ENCODE peak calls at places on chromosome 21, in four cellular contexts. P, G, F and K are unnamed samples.

GRCh38 chr21:32733356-32733755 is 5.5 kb upstream of the SYNJ1 start:
- DNase-seq in P (no peak), G (no peak), F (no peak), K (no peak)

GRCh38 chr21:23811802-23812201 is 1795.5 kb downstream of the MRPL39 start:
- DNase-seq in P (no peak), G (no peak), F (no peak), K (no peak)

GRCh38 chr21:32386195-32386870 is 6.5 kb downstream of the URB1 start:
- DNase-seq in P (peak), G (no peak), F (no peak), K (no peak)

GRCh38 chr21:30057108-30057507 is 109.5 kb downstream of the CLDN17 start:
- DNase-seq in P (no peak), G (no peak), F (no peak), K (no peak)

GRCh38 chr21:36791695-36792451 is 93.0 kb downstream of the SIM2 start:
- DNase-seq in P (no peak), G (no peak), F (no peak), K (no peak)

GRCh38 chr21:34989337-34990151 is 59.6 kb downstream of the RUNX1 start:
- DNase-seq in P (no peak), G (no peak), F (no peak), K (no peak)

GRCh38 chr21:26743524-26743923 is 101.7 kb downstream of the ADAMTS1 start:
- DNase-seq in P (no peak), G (no peak), F (no peak), K (no peak)

GRCh38 chr21:29585462-29585861 is 286.7 kb downstream of the BACH1 start:
- DNase-seq in P (no peak), G (no peak), F (no peak), K (no peak)

GRCh38 chr21:24420694-24421093 is 1186.6 kb downstream of the MRPL39 start:
- DNase-seq in P (no peak), G (no peak), F (no peak), K (no peak)

GRCh38 chr21:15682182-15682895 is 47.4 kb upstream of the USP25 start:
- DNase-seq in P (no peak), G (no peak), F (no peak), K (no peak)

GRCh38 chr21:35077975-35078374 is 28.9 kb upstream of the RUNX1 start:
- DNase-seq in P (no peak), G (no peak), F (no peak), K (no peak)

GRCh38 chr21:20451051-20451450 is 547.2 kb upstream of the NCAM2 start:
- DNase-seq in P (no peak), G (no peak), F (no peak), K (no peak)

GRCh38 chr21:33266050-33266783 is at the start of gene IL10RB:
- DNase-seq in P (peak), G (peak), F (peak), K (peak)

GRCh38 chr21:33657124-33657842 is 15.0 kb downstream of the ITSN1 start:
- DNase-seq in P (no peak), G (no peak), F (no peak), K (no peak)

GRCh38 chr21:43267391-43268085 is 98.7 kb downstream of the CRYAA start:
- DNase-seq in P (no peak), G (no peak), F (no peak), K (no peak)

GRCh38 chr21:17250651-17251294 is 262.1 kb upstream of the CXADR start:
- DNase-seq in P (no peak), G (no peak), F (no peak), K (no peak)
- TF ChIP-seq EP300 in P (no peak), G (no peak), F (no peak), K (no peak)

DNA sequence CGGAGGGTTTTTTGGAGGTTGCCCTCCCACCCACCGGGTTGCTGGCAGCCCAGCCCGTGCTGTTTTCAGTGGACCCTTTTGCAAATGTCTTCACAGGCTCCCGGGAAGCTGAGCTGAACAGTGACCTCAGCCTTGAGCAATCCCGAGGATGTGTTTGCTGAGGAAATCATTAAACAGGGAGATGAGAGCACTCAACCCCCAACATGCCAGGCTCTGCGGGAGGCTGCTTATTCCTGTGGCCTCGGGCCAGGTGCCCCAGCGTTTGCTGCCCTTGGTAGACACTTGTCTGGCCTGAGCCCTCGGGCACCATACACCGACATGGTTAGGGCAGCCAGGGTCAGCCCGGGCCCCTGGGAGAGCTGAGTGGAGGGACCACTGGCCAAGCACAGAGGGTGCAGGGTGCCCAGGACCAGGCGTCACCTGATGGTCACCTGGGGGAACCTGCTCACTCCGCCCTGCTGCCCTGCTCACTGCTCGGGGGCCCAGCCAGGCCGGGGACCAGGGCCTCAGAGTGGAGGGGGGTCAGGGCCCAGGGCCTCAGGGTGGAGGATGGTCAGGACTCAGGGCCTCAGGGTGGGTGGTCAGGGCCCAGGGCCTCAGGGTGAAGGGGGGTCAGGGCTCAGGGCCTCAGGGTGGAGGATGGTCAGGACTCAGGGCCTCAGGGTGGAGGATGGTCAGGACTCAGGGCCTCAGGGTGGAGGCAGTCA is 42.5 kb upstream of the POFUT2 start:
- DNase-seq in P (no peak), G (peak), F (no peak), K (peak)
- TF ChIP-seq POLR2A in P (no peak), G (no peak), F (no peak), K (no peak)

GRCh38 chr21:41709166-41709565 is 57.7 kb downstream of the RIPK4 start:
- DNase-seq in P (no peak), G (no peak), F (no peak), K (no peak)

GRCh38 chr21:41707231-41707988 is 59.4 kb downstream of the RIPK4 start:
- DNase-seq in P (no peak), G (no peak), F (no peak), K (no peak)

GRCh38 chr21:41705546-41706262 is 61.1 kb downstream of the RIPK4 start:
- DNase-seq in P (no peak), G (no peak), F (no peak), K (no peak)

GRCh38 chr21:41706263-41706639 is 60.6 kb downstream of the RIPK4 start:
- DNase-seq in P (no peak), G (no peak), F (no peak), K (no peak)

GRCh38 chr21:41706678-41707077 is 60.2 kb downstream of the RIPK4 start:
- DNase-seq in P (no peak), G (no peak), F (no peak), K (no peak)
- TF ChIP-seq EP300 in P (no peak), G (no peak), F (no peak), K (no peak)

GRCh38 chr21:45981154-45981606 is 390 bp upstream of the COL6A1 start:
- DNase-seq in P (peak), G (peak), F (peak), K (peak)
- TF ChIP-seq POLR2A in P (no peak), G (peak), F (peak), K (peak)

DNA sequence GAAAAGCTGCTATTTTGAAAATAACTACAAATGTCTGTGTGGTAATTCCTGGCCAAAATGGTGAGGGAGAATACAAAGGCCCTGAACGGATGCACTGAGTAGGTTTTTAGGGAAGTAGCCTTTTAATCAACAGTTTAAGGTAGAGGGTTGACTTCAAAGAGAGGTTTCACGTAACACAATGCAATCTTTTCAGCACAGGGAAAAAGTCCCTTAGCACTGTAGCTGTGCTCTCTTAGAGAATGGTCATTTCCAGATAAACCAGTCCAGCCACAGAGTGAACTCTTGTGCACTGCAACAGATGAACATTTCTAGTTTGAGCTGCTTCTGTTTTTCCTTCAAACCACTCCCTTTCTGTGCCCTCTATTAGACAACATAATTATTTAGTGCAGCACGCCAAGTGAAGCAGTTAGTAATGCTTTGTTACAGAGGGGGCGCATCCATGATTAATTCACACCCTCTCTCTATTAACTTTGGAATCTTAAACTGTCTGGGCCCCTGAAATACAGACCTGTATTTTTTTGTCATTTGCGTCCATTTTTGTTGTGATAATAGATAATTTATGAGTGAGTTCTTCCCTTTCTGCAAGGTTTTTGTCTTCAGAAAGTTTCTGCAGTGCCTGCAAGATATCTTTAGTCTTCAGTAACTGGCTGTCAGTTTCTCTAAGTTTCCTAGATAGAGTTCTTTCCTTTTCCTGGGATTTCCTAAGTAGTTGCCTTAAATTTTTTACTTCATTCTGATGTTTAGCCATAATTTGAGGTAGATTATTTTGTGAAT is 22.9 kb downstream of the LCA5L start:
- DNase-seq in P (no peak), G (no peak), F (no peak), K (no peak)
- TF ChIP-seq EP300 in P (no peak), G (no peak), F (no peak), K (no peak)

GRCh38 chr21:14545906-14546480 is at the start of gene SAMSN1:
- DNase-seq in P (peak), G (no peak), F (no peak), K (peak)
- TF ChIP-seq POLR2A in P (no peak), G (no peak), F (peak), K (peak)

GRCh38 chr21:44471996-44472395 is 16.7 kb downstream of the LRRC3 start:
- DNase-seq in P (no peak), G (no peak), F (no peak), K (no peak)
- TF ChIP-seq EP300 in P (no peak), G (no peak), F (no peak), K (no peak)

GRCh38 chr21:38814126-38815059 is 8.7 kb downstream of the ETS2 start:
- DNase-seq in P (no peak), G (no peak), F (no peak), K (no peak)

GRCh38 chr21:38816400-38816973 is 10.8 kb downstream of the ETS2 start:
- DNase-seq in P (no peak), G (no peak), F (no peak), K (no peak)

GRCh38 chr21:38813554-38813953 is 7.8 kb downstream of the ETS2 start:
- DNase-seq in P (no peak), G (no peak), F (no peak), K (no peak)

GRCh38 chr21:38813143-38813542 is 7.4 kb downstream of the ETS2 start:
- DNase-seq in P (no peak), G (no peak), F (no peak), K (no peak)

DNA sequence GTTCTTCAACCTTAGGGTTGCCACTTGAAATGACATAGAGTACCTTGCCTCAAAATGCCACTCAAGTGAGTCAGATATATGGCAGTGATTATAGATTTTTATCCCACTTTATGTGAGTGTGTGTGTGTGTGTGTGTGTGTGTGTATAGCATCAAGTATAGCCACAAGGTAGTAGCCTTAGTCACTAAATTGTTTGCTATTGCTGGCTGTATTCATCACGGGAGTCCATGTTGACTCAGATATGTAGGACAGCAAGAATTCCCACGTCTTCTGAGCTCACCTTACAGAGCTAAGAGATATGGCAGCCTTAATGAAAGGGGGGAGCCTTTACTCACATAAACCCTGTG is 9.3 kb downstream of the ETS2 start:
- DNase-seq in P (no peak), G (no peak), F (no peak), K (no peak)
- TF ChIP-seq POLR2A in P (no peak), G (no peak), F (no peak), K (no peak)

GRCh38 chr21:40454057-40454456 is 392.9 kb downstream of the DSCAM start:
- DNase-seq in P (no peak), G (no peak), F (no peak), K (no peak)

GRCh38 chr21:40457741-40458140 is 389.2 kb downstream of the DSCAM start:
- DNase-seq in P (no peak), G (no peak), F (no peak), K (no peak)

GRCh38 chr21:40453183-40453582 is 393.8 kb downstream of the DSCAM start:
- DNase-seq in P (no peak), G (no peak), F (no peak), K (no peak)
- TF ChIP-seq EP300 in P (no peak), G (no peak), F (no peak), K (no peak)